ENCODE peak calls at places on chromosomes 12 and 14, in ten cellular contexts. W is endothelial cell of umbilical vein; J is Peyer's patch; L is stomach; N is fibroblast of lung; P is heart right ventricle; U is CD8-positive, alpha-beta memory T cell; R is pancreas; S is A549; I is GM23248. Q is an unnamed sample. For H3K9me3, the result is how much of the 10 kb centered on the place peaks cover.

GRCh38 chr12:76346798-76347420 is 1.3 kb downstream of the BBS10 start:
- DNase-seq in W (peak), S (no peak), P (no peak), I (peak), U (no peak), R (no peak), J (no peak), L (no peak), N (peak), Q (no peak)

GRCh38 chr14:75715926-75716780 is 55.1 kb downstream of the TTLL5 start:
- DNase-seq in L (no peak), R (no peak), S (no peak), W (no peak), N (peak), J (no peak), I (peak), P (no peak), U (no peak), Q (no peak)

GRCh38 chr14:100535287-100536131 is 51.7 kb downstream of the BEGAIN start:
- DNase-seq in L (no peak), N (no peak), I (no peak), S (no peak), R (peak), P (peak), U (no peak), W (no peak), J (peak), Q (no peak)

GRCh38 chr12:32450768-32451167 is 51.4 kb downstream of the FGD4 start:
- DNase-seq in P (no peak), I (no peak), W (peak), S (no peak), J (no peak), R (no peak), L (no peak), N (no peak), U (no peak), Q (no peak)

GRCh38 chr12:47078733-47079364 is 572 bp upstream of the PCED1B start:
- DNase-seq in I (peak), L (no peak), J (no peak), R (peak), W (peak), N (no peak), P (peak), S (peak), U (peak), Q (no peak)

GRCh38 chr12:14185441-14186192 is 179.9 kb upstream of the ATF7IP start:
- DNase-seq in U (peak), J (no peak), N (peak), I (peak), L (peak), W (peak), R (no peak), P (no peak), S (peak), Q (no peak)

GRCh38 chr12:67909091-67909531 is 80.1 kb upstream of the IFNG-AS1 start:
- DNase-seq in U (no peak), L (no peak), J (no peak), I (peak), R (no peak), W (no peak), P (no peak), S (no peak), N (peak), Q (no peak)

GRCh38 chr14:49892301-49892635 is 614 bp upstream of the ARF6 start:
- DNase-seq in U (peak), L (peak), P (no peak), R (no peak), S (peak), W (peak), N (peak), I (peak), J (no peak), Q (peak)

GRCh38 chr12:64825143-64826011 is 930 bp downstream of the TBC1D30 start:
- DNase-seq in L (peak), U (no peak), N (no peak), R (peak), S (no peak), W (no peak), P (no peak), J (no peak), I (no peak), Q (peak)

GRCh38 chr12:53300187-53300586 is 692 bp downstream of the MYG1 start:
- DNase-seq in P (no peak), R (no peak), L (no peak), S (no peak), J (no peak), N (peak), W (peak), I (peak), U (no peak), Q (no peak)

GRCh38 chr12:104360988-104361707 is 57.6 kb downstream of the EID3 start:
- DNase-seq in P (no peak), I (no peak), U (no peak), L (no peak), S (no peak), J (no peak), W (peak), N (no peak), R (no peak), Q (no peak)

GRCh38 chr12:121797937-121798801 is 4.7 kb upstream of the RHOF start:
- DNase-seq in L (peak), R (peak), J (peak), I (peak), P (peak), U (no peak), W (peak), S (no peak), N (peak), Q (no peak)

GRCh38 chr14:21084988-21085853 is 13.2 kb downstream of the ZNF219 start:
- DNase-seq in L (peak), W (no peak), N (peak), U (no peak), J (no peak), P (peak), I (peak), R (no peak), S (no peak), Q (no peak)

GRCh38 chr14:95460647-95461478 is 55.6 kb downstream of the SYNE3 start:
- DNase-seq in J (no peak), L (no peak), U (no peak), W (peak), P (no peak), R (no peak), I (peak), N (peak), S (peak), Q (peak)

GRCh38 chr14:75831455-75831854 is 150.3 kb downstream of the TGFB3 start:
- DNase-seq in P (peak), J (peak), R (peak), N (peak), W (no peak), S (no peak), L (peak), I (peak), U (peak), Q (no peak)

GRCh38 chr12:101021911-101022388 is 188.1 kb downstream of the SLC5A8 start:
- DNase-seq in J (no peak), W (peak), L (no peak), U (no peak), P (no peak), I (peak), R (no peak), N (peak), S (peak), Q (no peak)

GRCh38 chr12:45518516-45519235 is 210.8 kb upstream of the ARID2 start:
- DNase-seq in N (no peak), U (peak), P (no peak), I (no peak), S (no peak), R (no peak), W (no peak), L (no peak), J (no peak), Q (no peak)

GRCh38 chr14:63764103-63764502 is 36.2 kb upstream of the SGPP1 start:
- DNase-seq in J (no peak), I (no peak), N (peak), P (no peak), W (no peak), S (no peak), U (no peak), L (no peak), R (no peak), Q (no peak)

GRCh38 chr14:33114331-33114730 is 175.7 kb downstream of the NPAS3 start:
- DNase-seq in I (peak), S (no peak), N (no peak), J (no peak), W (no peak), R (no peak), L (no peak), P (no peak), U (no peak), Q (no peak)

GRCh38 chr12:47773062-47773857 is at the start of gene SLC48A1:
- DNase-seq in W (peak), J (peak), N (peak), R (peak), S (peak), L (peak), P (peak), I (peak), U (peak), Q (no peak)

GRCh38 chr14:72666610-72667009 is 227.3 kb downstream of the DPF3 start:
- DNase-seq in S (peak), P (no peak), L (no peak), N (peak), J (no peak), I (peak), R (no peak), U (no peak), W (peak), Q (no peak)

GRCh38 chr14:90624732-90625444 is 191.3 kb downstream of the TTC7B start:
- DNase-seq in S (no peak), W (no peak), J (no peak), L (no peak), N (peak), U (no peak), P (no peak), I (no peak), R (no peak), Q (no peak)

GRCh38 chr12:7099290-7099996 is 7.2 kb upstream of the C1R start:
- DNase-seq in N (no peak), W (no peak), P (no peak), J (no peak), R (no peak), U (no peak), I (no peak), L (no peak), S (no peak), Q (no peak)

GRCh38 chr14:98840511-98840910 is 431.5 kb downstream of the BCL11B start:
- DNase-seq in L (no peak), R (no peak), N (no peak), I (no peak), J (no peak), S (no peak), U (no peak), P (no peak), W (no peak), Q (no peak)

GRCh38 chr14:89000007-89000942 is 175.8 kb downstream of the TTC8 start:
- DNase-seq in P (peak), I (peak), W (peak), L (peak), R (no peak), S (peak), U (no peak), N (peak), J (no peak), Q (no peak)

GRCh38 chr12:38931461-38931860 is 26.1 kb upstream of the CPNE8 start:
- DNase-seq in L (no peak), S (no peak), P (no peak), R (no peak), J (no peak), I (no peak), W (no peak), N (no peak), U (no peak), Q (no peak)

GRCh38 chr14:104212206-104213095 is 74.1 kb downstream of the KIF26A start:
- DNase-seq in I (no peak), L (no peak), U (no peak), P (peak), N (no peak), J (no peak), S (no peak), W (no peak), R (peak), Q (no peak)

GRCh38 chr14:104214819-104215218 is 76.4 kb downstream of the KIF26A start:
- DNase-seq in P (no peak), J (no peak), R (no peak), U (no peak), W (no peak), I (no peak), N (no peak), S (no peak), L (no peak), Q (no peak)

GRCh38 chr14:104211741-104212140 is 73.4 kb downstream of the KIF26A start:
- DNase-seq in J (no peak), N (no peak), W (no peak), L (no peak), I (no peak), P (peak), U (no peak), S (no peak), R (no peak), Q (no peak)

GRCh38 chr14:104214411-104214810 is 76.0 kb downstream of the KIF26A start:
- DNase-seq in L (no peak), U (no peak), P (peak), R (no peak), W (no peak), I (no peak), N (no peak), S (no peak), J (no peak), Q (no peak)

GRCh38 chr14:104213301-104214034 is 75.1 kb downstream of the KIF26A start:
- DNase-seq in U (no peak), P (peak), J (no peak), S (no peak), W (no peak), R (peak), L (no peak), N (no peak), I (no peak), Q (no peak)
- H3K9me3 ChIP-seq in U (under half), P (under half), J (under half), S (under half), W (under half), R (under half), L (under half), N (under half), I (under half), Q (under half)

GRCh38 chr12:25710149-25710548 is 157.1 kb upstream of the LMNTD1 start:
- DNase-seq in R (no peak), P (no peak), L (no peak), S (no peak), J (no peak), N (no peak), I (no peak), W (no peak), U (no peak), Q (no peak)

GRCh38 chr12:25705256-25705655 is 152.2 kb upstream of the LMNTD1 start:
- DNase-seq in N (no peak), W (no peak), U (no peak), J (no peak), P (no peak), I (no peak), R (no peak), S (no peak), L (no peak), Q (no peak)

GRCh38 chr12:25707056-25707455 is 154.0 kb upstream of the LMNTD1 start:
- DNase-seq in W (no peak), I (no peak), R (no peak), S (no peak), L (no peak), J (no peak), N (no peak), U (no peak), P (no peak), Q (no peak)

GRCh38 chr12:25712169-25712568 is 159.1 kb upstream of the LMNTD1 start:
- DNase-seq in U (no peak), L (no peak), J (no peak), I (no peak), R (no peak), N (peak), P (no peak), S (no peak), W (no peak), Q (no peak)

GRCh38 chr12:25708661-25709060 is 155.6 kb upstream of the LMNTD1 start:
- DNase-seq in S (no peak), U (no peak), N (no peak), W (no peak), J (no peak), R (no peak), I (no peak), L (no peak), P (no peak), Q (no peak)
- H3K9me3 ChIP-seq in S (under half), U (under half), N (under half), W (under half), J (under half), R (under half), I (under half), L (under half), P (under half), Q (under half)

GRCh38 chr12:132362966-132363660 is 33.7 kb upstream of the GALNT9 start:
- DNase-seq in R (no peak), N (no peak), P (no peak), L (no peak), S (no peak), I (no peak), W (no peak), U (no peak), J (peak), Q (no peak)
- H3K9me3 ChIP-seq in R (under half), N (under half), P (under half), L (under half), S (under half), I (under half), W (under half), U (under half), J (under half), Q (under half)

GRCh38 chr14:105888151-105888550 is 361.8 kb downstream of the TMEM121 start:
- DNase-seq in N (no peak), L (no peak), S (no peak), U (no peak), J (no peak), W (no peak), P (no peak), R (no peak), I (no peak), Q (no peak)

GRCh38 chr14:105882626-105883025 is 356.2 kb downstream of the TMEM121 start:
- DNase-seq in R (peak), I (no peak), P (peak), N (no peak), W (no peak), U (no peak), J (no peak), L (peak), S (no peak), Q (no peak)

GRCh38 chr14:105883066-105884005 is 357.0 kb downstream of the TMEM121 start:
- DNase-seq in J (peak), R (no peak), I (no peak), N (no peak), S (no peak), U (no peak), L (peak), P (peak), W (no peak), Q (no peak)

GRCh38 chr14:105884808-105885281 is 358.5 kb downstream of the TMEM121 start:
- DNase-seq in I (no peak), L (peak), N (no peak), S (no peak), J (no peak), P (peak), R (peak), W (no peak), U (no peak), Q (no peak)

DNA sequence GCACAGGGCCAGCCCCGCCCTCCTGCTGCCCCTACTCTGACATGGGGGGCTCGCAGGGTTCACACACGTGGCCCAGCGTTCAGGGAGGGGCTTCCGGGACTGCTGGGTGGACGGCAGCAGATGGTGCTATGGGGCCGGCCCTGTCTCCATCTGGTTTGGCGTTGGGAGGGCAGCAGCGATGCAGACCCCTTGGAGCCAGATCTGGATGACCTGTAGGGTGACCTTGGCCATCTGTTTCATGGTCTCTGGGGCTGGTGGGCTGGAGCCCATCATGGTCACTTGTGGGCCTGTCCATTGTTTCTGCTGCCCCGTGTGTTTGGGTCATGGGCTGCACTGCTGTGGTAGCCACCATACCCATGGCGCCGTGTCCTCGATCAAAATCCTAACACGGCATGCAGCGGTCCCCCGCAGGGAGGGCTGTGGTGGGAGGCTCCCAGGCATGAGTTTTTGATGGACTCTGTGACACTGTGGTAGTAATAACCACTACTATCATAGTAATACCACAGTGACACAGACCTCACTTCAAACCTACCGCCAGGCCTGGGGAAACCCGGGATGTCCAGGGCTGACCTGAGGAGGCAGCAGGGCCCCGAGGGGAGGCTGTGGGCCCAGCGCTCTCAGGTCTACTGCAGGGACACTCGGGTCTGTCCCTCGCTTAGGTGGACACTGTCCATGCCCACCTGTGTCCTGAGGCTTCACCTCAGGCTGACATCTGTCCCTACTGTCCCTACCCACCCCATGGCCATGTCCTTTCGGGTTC is 359.4 kb downstream of the TMEM121 start:
- DNase-seq in P (peak), S (no peak), J (peak), U (no peak), N (no peak), I (no peak), W (no peak), R (peak), L (peak), Q (no peak)
- H3K9me3 ChIP-seq in P (under half), S (under half), J (under half), U (under half), N (under half), I (under half), W (under half), R (under half), L (under half), Q (under half)

DNA sequence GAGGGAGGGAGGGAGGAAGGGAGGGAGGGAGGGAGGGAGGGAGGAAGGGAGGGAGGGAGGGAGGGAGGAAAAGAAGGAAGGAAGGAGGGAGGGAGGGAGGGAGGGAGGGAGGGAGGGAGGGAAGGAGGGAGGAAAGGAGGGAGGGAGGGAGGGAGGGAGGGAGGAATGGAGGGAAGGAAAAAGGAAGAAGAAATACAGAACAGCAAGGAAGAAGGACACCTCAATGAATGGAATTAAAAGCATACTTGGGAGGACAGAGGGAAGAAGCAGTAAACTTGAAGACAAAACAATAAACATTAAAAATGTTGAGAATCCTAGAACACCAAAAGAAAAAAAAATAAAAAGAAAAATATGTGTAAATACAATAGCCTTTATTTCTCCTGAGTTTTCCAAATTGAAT is 6.2 kb downstream of the OR4Q2 start:
- DNase-seq in U (no peak), N (no peak), W (no peak), I (no peak), P (no peak), S (no peak), J (no peak), L (no peak), R (no peak), Q (no peak)
- H3K9me3 ChIP-seq in U (under half), N (under half), W (under half), I (under half), P (under half), S (under half), J (under half), L (under half), R (under half), Q (under half)

GRCh38 chr12:132953163-132953425 is 3.0 kb downstream of the ZNF605 start:
- DNase-seq in U (no peak), P (no peak), N (no peak), S (no peak), W (no peak), R (no peak), L (no peak), I (no peak), J (no peak), Q (no peak)
- H3K9me3 ChIP-seq in U (under half), P (under half), N (under half), S (half or more), W (under half), R (under half), L (under half), I (under half), J (half or more), Q (under half)

DNA sequence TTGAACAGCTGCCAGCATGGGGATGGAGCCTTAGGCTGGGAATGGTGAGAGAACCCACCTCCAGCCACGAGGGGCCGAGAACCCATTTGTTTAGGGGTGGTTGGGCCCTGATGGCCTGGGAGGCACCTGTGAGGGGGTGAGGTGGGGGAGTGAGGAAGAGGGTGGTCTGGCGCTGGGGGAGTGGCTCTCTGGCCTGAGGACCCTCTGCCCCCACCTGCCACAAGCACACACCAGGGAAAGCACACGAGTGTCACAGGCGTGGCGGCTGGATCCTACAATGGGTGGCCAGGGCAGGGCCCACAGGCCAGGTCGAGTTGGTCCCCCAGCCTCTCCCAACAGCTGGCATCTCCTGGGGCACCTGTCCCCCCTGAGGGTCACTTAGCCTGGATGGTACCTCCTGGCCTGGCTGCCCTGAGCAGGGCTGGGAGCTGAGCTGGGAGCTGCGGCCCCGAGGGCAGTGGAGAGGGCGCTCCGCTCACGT is 340.5 kb downstream of the TMEM121 start:
- DNase-seq in S (no peak), R (peak), N (no peak), W (no peak), U (no peak), L (peak), P (no peak), J (no peak), I (no peak), Q (no peak)
- H3K9me3 ChIP-seq in S (under half), R (under half), N (under half), W (under half), U (under half), L (under half), P (under half), J (under half), I (under half), Q (under half)

Q was measured in esophagus muscularis mucosa.